ENCODE peak calls at places on chromosomes 6 and 20, in five cellular contexts. W is ascending aorta, M is left ventricle myocardium inferior, J is upper lobe of right lung, I is foreskin fibroblast. H is an unnamed sample.

GRCh38 chr20:52200870-52201269 is 9.3 kb upstream of the ZFP64 start:
- DNase-seq in W (no peak), M (no peak), J (no peak), I (no peak), H (no peak)

GRCh38 chr6:43026365-43026764 is 4.9 kb downstream of the RRP36 start:
- DNase-seq in W (no peak), M (no peak), J (no peak), I (no peak), H (no peak)

GRCh38 chr6:26543953-26544352 is 5.8 kb downstream of the HMGN4 start:
- DNase-seq in W (no peak), M (no peak), J (no peak), I (no peak), H (peak; percentile 45)

GRCh38 chr6:164069352-164070022 is 655.0 kb downstream of the QKI start:
- DNase-seq in W (no peak), M (peak; percentile 81), J (no peak), I (no peak), H (peak; percentile 67)

GRCh38 chr6:43609402-43609801 is 19.7 kb downstream of the GTPBP2 start:
- DNase-seq in W (no peak), M (no peak), J (no peak), I (peak; percentile 16), H (no peak)

GRCh38 chr6:157769776-157770430 is 53.1 kb upstream of the SNX9 start:
- DNase-seq in W (no peak), M (no peak), J (no peak), I (no peak), H (no peak)

GRCh38 chr6:68196645-68197044 is 438.4 kb upstream of the ADGRB3 start:
- DNase-seq in W (no peak), M (no peak), J (no peak), I (peak; percentile 15), H (peak; percentile 48)

GRCh38 chr6:112232845-112233256 is 21.5 kb downstream of the LAMA4 start:
- DNase-seq in W (no peak), M (peak; percentile 29), J (no peak), I (no peak), H (peak; percentile 94)

GRCh38 chr6:37168809-37169457 is 1.0 kb upstream of the PIM1 start:
- DNase-seq in W (no peak), M (no peak), J (no peak), I (peak; percentile 71), H (peak; percentile 65)

GRCh38 chr20:6623989-6624388 is 143.5 kb upstream of the BMP2 start:
- DNase-seq in W (no peak), M (no peak), J (no peak), I (no peak), H (no peak)

GRCh38 chr20:17680128-17680835 is 1.8 kb downstream of the RRBP1 start:
- DNase-seq in W (no peak), M (peak; percentile 43), J (peak; percentile 82), I (peak; percentile 72), H (peak; percentile 86)

GRCh38 chr6:15073883-15074465 is 171.9 kb upstream of the JARID2 start:
- DNase-seq in W (no peak), M (no peak), J (no peak), I (no peak), H (no peak)

GRCh38 chr6:136967874-136968752 is 46.0 kb downstream of the SLC35D3 start:
- DNase-seq in W (no peak), M (peak; percentile 71), J (peak; percentile 73), I (peak; percentile 44), H (peak; percentile 72)

GRCh38 chr6:144055121-144055931 is 40.0 kb downstream of the SF3B5 start:
- DNase-seq in W (no peak), M (no peak), J (no peak), I (no peak), H (no peak)

GRCh38 chr6:89400912-89401399 is 11.1 kb downstream of the RRAGD start:
- DNase-seq in W (no peak), M (no peak), J (no peak), I (no peak), H (peak; percentile 9)

GRCh38 chr6:47672816-47673215 is 25.6 kb upstream of the ADGRF4 start:
- DNase-seq in W (no peak), M (no peak), J (no peak), I (no peak), H (no peak)

GRCh38 chr6:39706819-39707218 is 18.4 kb downstream of the KIF6 start:
- DNase-seq in W (no peak), M (no peak), J (no peak), I (no peak), H (no peak)

GRCh38 chr6:12355354-12355753 is 65.2 kb downstream of the EDN1 start:
- DNase-seq in W (no peak), M (no peak), J (no peak), I (no peak), H (peak; percentile 43)

GRCh38 chr20:8490076-8490830 is 358.2 kb downstream of the PLCB1 start:
- DNase-seq in W (no peak), M (no peak), J (no peak), I (no peak), H (no peak)

GRCh38 chr20:33900515-33901131 is 89.5 kb downstream of the CHMP4B start:
- DNase-seq in W (no peak), M (no peak), J (no peak), I (no peak), H (no peak)

GRCh38 chr6:70299456-70299855 is 3.4 kb downstream of the COL9A1 start:
- DNase-seq in W (no peak), M (no peak), J (no peak), I (no peak), H (peak; percentile 45)

GRCh38 chr6:11618533-11618932 is 81.0 kb downstream of the TMEM170B start:
- DNase-seq in W (no peak), M (no peak), J (no peak), I (no peak), H (peak; percentile 48)

GRCh38 chr6:109687271-109687721 is 3.7 kb downstream of the AK9 start:
- DNase-seq in W (no peak), M (no peak), J (no peak), I (peak; percentile 95), H (peak; percentile 97)

GRCh38 chr6:36118550-36119107 is 11.7 kb upstream of the MAPK13 start:
- DNase-seq in W (no peak), M (no peak), J (no peak), I (no peak), H (peak; percentile 48)

GRCh38 chr6:133945158-133945557 is 7.9 kb upstream of the TBPL1 start:
- DNase-seq in W (no peak), M (no peak), J (no peak), I (no peak), H (peak; percentile 19)

GRCh38 chr6:133097208-133097607 is 143.9 kb upstream of the EYA4 start:
- DNase-seq in W (no peak), M (no peak), J (no peak), I (no peak), H (no peak)

GRCh38 chr20:4813076-4813838 is 91.5 kb downstream of the PRND start:
- DNase-seq in W (no peak), M (no peak), J (no peak), I (no peak), H (no peak)

GRCh38 chr20:44028868-44029847 is 114.5 kb downstream of the TOX2 start:
- DNase-seq in W (no peak), M (no peak), J (no peak), I (no peak), H (no peak)

GRCh38 chr6:161251345-161251744 is 22.5 kb downstream of the AGPAT4 start:
- DNase-seq in W (no peak), M (no peak), J (no peak), I (no peak), H (no peak)

GRCh38 chr20:11716239-11716944 is 201.3 kb upstream of the BTBD3 start:
- DNase-seq in W (no peak), M (no peak), J (no peak), I (peak; percentile 74), H (peak; percentile 72)

GRCh38 chr6:90478789-90479602 is 107.9 kb downstream of the MAP3K7 start:
- DNase-seq in W (peak; percentile 75), M (peak; percentile 73), J (peak; percentile 84), I (peak; percentile 91), H (peak; percentile 96)

GRCh38 chr20:59043698-59044097 is 1.1 kb upstream of the PRELID3B start:
- DNase-seq in W (no peak), M (no peak), J (no peak), I (peak; percentile 28), H (no peak)
- H3K4me3 ChIP-seq in W (no peak overlapping the region), M (no peak overlapping the region), J (no peak overlapping the region), I (no peak overlapping the region), H (no peak overlapping the region)

GRCh38 chr6:128174724-128175123 is 273.9 kb upstream of the THEMIS start:
- DNase-seq in W (no peak), M (no peak), J (no peak), I (no peak), H (no peak)
- TF ChIP-seq CTCF in W (no peak), M (no peak), J (no peak), I (no peak), H (no peak)

GRCh38 chr20:32277361-32278198 is at the start of gene KIF3B:
- DNase-seq in W (peak; percentile 54), M (peak; percentile 87), J (peak; percentile 92), I (peak; percentile 84), H (peak; percentile 91)
- H3K4me3 ChIP-seq in W (peak within 1 kb of the TSS; percentile 94), M (peak within 1 kb of the TSS; percentile 99), J (peak within 1 kb of the TSS; percentile 96), I (peak within 1 kb of the TSS; percentile 89), H (peak within 1 kb of the TSS; percentile 84)

DNA sequence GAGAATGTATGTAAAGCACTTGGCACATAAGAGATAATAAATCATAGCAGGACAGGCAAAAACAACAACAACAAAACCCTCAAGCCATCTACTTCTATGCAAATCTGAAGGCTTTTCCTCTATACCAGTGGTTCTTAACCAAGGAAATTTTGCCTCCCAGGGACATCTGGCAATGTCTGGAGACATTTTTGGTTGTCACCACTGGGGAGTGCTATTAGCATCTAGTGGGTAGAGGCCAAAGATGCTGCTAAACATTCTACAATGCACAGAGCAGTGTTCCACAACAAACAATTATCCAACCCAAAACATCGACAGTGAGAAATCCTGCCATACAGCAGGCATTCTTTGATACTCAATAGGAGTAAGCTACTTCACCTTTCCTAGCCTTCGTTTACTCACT is 28.2 kb downstream of the NDRG3 start:
- DNase-seq in W (no peak), M (no peak), J (no peak), I (peak; percentile 10), H (peak; percentile 35)
- TF ChIP-seq CTCF in W (no peak), M (peak; percentile 57), J (peak; percentile 23), I (no peak), H (peak; percentile 36)

H was measured in cardiac fibroblast.